ENCODE peak calls at places on chromosomes 13 and 19, in five cellular contexts. V is pons, S is NCI-H510A treated with DMSO at 0.1 percent for 48 hours, Y is GM04503, G is cardiac septum. J is an unnamed sample.
A peak's percentile ranks its signal among the peaks of the same experiment; 100 is the strongest.

GRCh38 chr13:91962946-91963345 is 564.5 kb downstream of the GPC5 start:
- DNase-seq in G (no peak), Y (no peak), S (no peak), V (no peak), J (no peak)

GRCh38 chr13:34432234-34432633 is 509.8 kb upstream of the NBEA start:
- DNase-seq in V (no peak), S (no peak), G (no peak), Y (no peak), J (no peak)

GRCh38 chr13:110520431-110521295 is 40.9 kb downstream of the RAB20 start:
- DNase-seq in S (peak; percentile 53), Y (peak; percentile 61), G (peak; percentile 87), V (peak; percentile 83), J (peak; percentile 96)

GRCh38 chr19:55563261-55563690 is 17.4 kb downstream of the ZNF579 start:
- DNase-seq in V (no peak), G (peak; percentile 88), S (no peak), Y (no peak), J (no peak)

GRCh38 chr19:16366433-16367268 is 42.0 kb downstream of the KLF2 start:
- DNase-seq in G (no peak), V (peak; percentile 63), S (no peak), Y (no peak), J (no peak)

GRCh38 chr19:50357178-50358100 is 8.0 kb downstream of the NAPSA start:
- DNase-seq in S (no peak), Y (peak; percentile 10), G (peak; percentile 87), V (peak; percentile 74), J (peak; percentile 70)

GRCh38 chr13:41470187-41470586 is 12.8 kb downstream of the RGCC start:
- DNase-seq in G (no peak), S (no peak), Y (no peak), V (no peak), J (no peak)

GRCh38 chr19:42563352-42564210 is 31.1 kb downstream of the CEACAM8 start:
- DNase-seq in S (peak; percentile 28), Y (peak; percentile 4), V (peak; percentile 71), G (no peak), J (peak; percentile 64)

GRCh38 chr13:28299941-28300340 is 161.6 kb downstream of the PAN3 start:
- DNase-seq in Y (no peak), G (no peak), V (no peak), S (no peak), J (no peak)

GRCh38 chr19:5292453-5292842 is 48.2 kb downstream of the PTPRS start:
- DNase-seq in V (peak; percentile 41), G (no peak), S (no peak), Y (no peak), J (peak; percentile 67)

GRCh38 chr13:75161804-75162203 is 320.2 kb downstream of the TBC1D4 start:
- DNase-seq in Y (no peak), V (no peak), G (no peak), S (no peak), J (no peak)

GRCh38 chr19:30175987-30176386 is 196.2 kb upstream of the ZNF536 start:
- DNase-seq in G (no peak), S (no peak), V (no peak), Y (no peak), J (no peak)

GRCh38 chr19:51064534-51065220 is at the start of gene KLK13:
- DNase-seq in Y (no peak), G (no peak), S (no peak), V (no peak), J (peak; percentile 30)

GRCh38 chr19:1175020-1175419 is 952 bp upstream of the SBNO2 start:
- DNase-seq in V (no peak), Y (no peak), S (no peak), G (no peak), J (no peak)

GRCh38 chr19:56681702-56682101 is 10.1 kb upstream of the ZNF835 start:
- DNase-seq in S (no peak), V (no peak), Y (no peak), G (no peak), J (peak; percentile 3)

J was measured in adrenal gland.